ENCODE peak calls at places on chromosomes 6 and 20, in nine cellular contexts. R is upper lobe of right lung; W is cardiac fibroblast; I is effector CD4-positive, alpha-beta T cell; S is GM04504; B is stimulated activated CD4-positive, alpha-beta T cell treated with anti-CD3 and anti-CD28 coated beads, Interleukin-1b, Interleukin-23, amount 100 ng/mL, for 1 hour; F is stimulated activated naive B cell treated with anti-CD40 and anti-IgM and Interleukin-4, amounts not matched to agents 10 μg/mL and 1 μg/mL and 100 μg/mL, for 72 hours; Z is Right ventricle myocardium superior; P is LHCN-M2. T is an unnamed sample.

GRCh38 chr6:37298958-37299357 is 41.0 kb upstream of the TMEM217 start:
- DNase-seq in W (no peak), Z (no peak), F (no peak), P (no peak), I (no peak), R (no peak), S (no peak), B (no peak), T (no peak)

GRCh38 chr6:3584611-3585010 is 127.8 kb upstream of the SLC22A23 start:
- DNase-seq in B (no peak), F (no peak), S (no peak), I (no peak), W (no peak), P (no peak), R (no peak), Z (no peak), T (no peak)

GRCh38 chr20:31913431-31914157 is 38.3 kb downstream of the PDRG1 start:
- DNase-seq in W (no peak), I (no peak), F (no peak), B (no peak), S (no peak), R (peak; percentile 47), Z (no peak), P (no peak), T (no peak)

GRCh38 chr6:130779658-130780033 is 47.6 kb upstream of the SMLR1 start:
- DNase-seq in W (no peak), Z (no peak), B (no peak), P (no peak), S (no peak), R (no peak), I (no peak), F (no peak), T (no peak)

GRCh38 chr6:157019115-157019628 is 242.0 kb downstream of the ARID1B start:
- DNase-seq in S (no peak), B (no peak), W (no peak), R (no peak), P (no peak), I (no peak), F (no peak), Z (no peak), T (no peak)

GRCh38 chr6:42526616-42527015 is 37.2 kb upstream of the UBR2 start:
- DNase-seq in S (no peak), P (no peak), Z (no peak), B (no peak), W (no peak), F (no peak), R (no peak), I (no peak), T (no peak)

GRCh38 chr20:10280016-10280908 is 61.6 kb downstream of the SNAP25 start:
- DNase-seq in R (no peak), Z (no peak), B (no peak), I (no peak), W (no peak), P (no peak), S (no peak), F (no peak), T (no peak)

GRCh38 chr6:7505196-7505699 is 36.2 kb upstream of the DSP start:
- DNase-seq in Z (no peak), R (no peak), F (no peak), W (peak; percentile 75), B (no peak), P (peak; percentile 60), I (no peak), S (peak; percentile 54), T (no peak)

GRCh38 chr6:15662246-15663056 is at the start of gene DTNBP1:
- DNase-seq in W (peak; percentile 32), I (peak; percentile 68), Z (peak; percentile 91), B (peak; percentile 46), P (peak; percentile 18), F (peak; percentile 86), S (no peak), R (peak; percentile 93), T (peak; percentile 61)

GRCh38 chr6:137590684-137591083 is 96.5 kb upstream of the OLIG3 start:
- DNase-seq in I (no peak), W (no peak), P (no peak), R (no peak), Z (no peak), S (no peak), F (no peak), B (no peak), T (no peak)

GRCh38 chr6:168052291-168052891 is 26.6 kb downstream of the FRMD1 start:
- DNase-seq in S (no peak), R (no peak), W (no peak), I (no peak), P (no peak), F (no peak), Z (peak; percentile 41), B (no peak), T (no peak)

GRCh38 chr6:168877821-168878282 is 375.8 kb downstream of the THBS2 start:
- DNase-seq in I (no peak), B (no peak), W (no peak), P (peak; percentile 37), F (no peak), Z (no peak), S (no peak), R (no peak), T (no peak)

GRCh38 chr6:97399208-97399607 is 116.2 kb upstream of the MMS22L start:
- DNase-seq in P (no peak), B (no peak), W (no peak), Z (no peak), F (no peak), R (no peak), S (no peak), I (no peak), T (no peak)

GRCh38 chr20:63518946-63519764 is 1.4 kb upstream of the PPDPF start:
- DNase-seq in W (no peak), F (no peak), R (peak; percentile 70), Z (peak; percentile 46), S (no peak), B (no peak), I (no peak), P (no peak), T (no peak)

GRCh38 chr6:82976179-82976578 is 89.5 kb downstream of the UBE3D start:
- DNase-seq in S (no peak), F (no peak), W (no peak), Z (no peak), P (peak; percentile 51), B (no peak), I (no peak), R (no peak), T (no peak)

T was measured in CMK.